ENCODE peak calls at places on chromosomes 7 and 10, in four cellular contexts. W, T, Q and E are unnamed samples.

GRCh38 chr7:105876964-105877601 is 684 bp upstream of the ATXN7L1 start:
- DNase-seq in W (peak; percentile 74), T (peak; percentile 30), Q (peak; percentile 61), E (peak; percentile 66)

GRCh38 chr7:47516985-47517590 is 64.8 kb downstream of the TNS3 start:
- DNase-seq in W (no peak), T (no peak), Q (no peak), E (no peak)

GRCh38 chr7:103989785-103990775 is 622 bp upstream of the RELN start:
- DNase-seq in W (peak; percentile 81), T (peak; percentile 26), Q (no peak), E (peak; percentile 90)

GRCh38 chr10:44850356-44850934 is 60.7 kb upstream of the TMEM72 start:
- DNase-seq in W (no peak), T (no peak), Q (no peak), E (no peak)

GRCh38 chr7:33981221-33981620 is 75.9 kb downstream of the BMPER start:
- DNase-seq in W (no peak), T (no peak), Q (no peak), E (no peak)

GRCh38 chr7:68009716-68010115 is 1013.1 kb downstream of the TYW1 start:
- DNase-seq in W (no peak), T (no peak), Q (no peak), E (no peak)

GRCh38 chr10:30813872-30814471 is 184.4 kb upstream of the LYZL2 start:
- DNase-seq in W (no peak), T (no peak), Q (no peak), E (no peak)

GRCh38 chr7:98213874-98214810 is 2.9 kb downstream of the BHLHA15 start:
- DNase-seq in W (no peak), T (no peak), Q (no peak), E (no peak)

GRCh38 chr10:94125856-94126255 is 132.1 kb downstream of the PLCE1 start:
- DNase-seq in W (no peak), T (no peak), Q (no peak), E (no peak)

GRCh38 chr10:62384057-62384446 is 9.9 kb downstream of the ZNF365 start:
- DNase-seq in W (no peak), T (no peak), Q (no peak), E (no peak)

GRCh38 chr10:73379064-73379748 is 20.5 kb upstream of the CFAP70 start:
- DNase-seq in W (no peak), T (no peak), Q (no peak), E (no peak)

GRCh38 chr10:110370005-110370404 is 65.3 kb upstream of the SMNDC1 start:
- DNase-seq in W (no peak), T (no peak), Q (no peak), E (no peak)

GRCh38 chr7:112192236-112193154 is 13.7 kb downstream of the DOCK4 start:
- DNase-seq in W (no peak), T (no peak), Q (no peak), E (no peak)

GRCh38 chr10:60470091-60470490 is 80.4 kb upstream of the ANK3 start:
- DNase-seq in W (no peak), T (no peak), Q (no peak), E (no peak)

GRCh38 chr10:130017631-130018022 is 53.6 kb upstream of the EBF3 start:
- DNase-seq in W (no peak), T (no peak), Q (no peak), E (no peak)
- H3K4me1 ChIP-seq in W (no peaks in the 10 kb centered on the region), T (no peaks in the 10 kb centered on the region), Q (no peaks in the 10 kb centered on the region), E (no peaks in the 10 kb centered on the region)

DNA sequence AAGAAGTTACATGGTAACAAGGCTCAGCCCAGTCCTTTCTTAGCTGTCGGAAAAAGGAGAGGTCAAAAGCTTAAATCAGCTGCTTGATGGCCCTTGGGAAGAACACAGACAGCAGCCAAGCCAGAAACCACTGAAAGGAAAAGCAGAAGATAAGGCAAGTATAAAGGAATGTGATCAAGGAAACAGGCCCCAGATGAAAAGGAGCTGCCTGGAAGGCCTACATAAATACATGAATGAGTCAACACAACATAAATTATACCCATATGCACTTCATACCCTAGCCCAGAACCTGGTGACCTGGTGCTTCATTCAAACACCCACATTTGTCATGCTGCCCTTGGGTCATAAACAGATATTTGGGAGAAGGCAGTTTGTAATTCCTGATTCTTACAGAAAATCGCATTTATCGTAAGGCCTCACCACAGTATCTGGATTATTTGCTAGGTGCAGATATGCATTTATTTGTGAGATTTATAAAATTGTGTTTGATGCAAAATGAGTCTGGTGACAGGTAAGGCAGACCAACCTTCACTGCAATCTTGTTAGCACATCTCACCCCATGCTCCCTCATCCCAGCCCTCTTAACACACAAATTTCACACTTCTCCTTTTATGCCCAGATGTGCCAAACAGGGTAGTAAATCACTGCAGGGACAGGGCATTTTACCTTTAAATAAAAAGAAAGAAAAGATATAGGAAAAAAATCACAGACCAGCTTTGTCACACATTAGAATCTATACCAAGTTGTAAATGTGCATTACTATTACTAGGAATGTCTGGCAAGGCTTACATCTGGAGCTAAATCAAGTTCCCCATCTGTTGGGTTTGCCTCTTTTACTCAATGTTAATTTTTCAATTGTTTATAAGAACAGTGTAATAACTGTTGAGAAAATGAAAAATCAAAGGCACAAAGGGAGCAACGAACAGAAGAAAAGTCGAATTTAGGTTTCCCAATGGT is 95.0 kb upstream of the KCNIP2 start:
- DNase-seq in W (peak; percentile 31), T (no peak), Q (peak; percentile 39), E (no peak)
- H3K4me1 ChIP-seq in W (peaks cover 64% of the 10 kb centered on the region), T (no peaks in the 10 kb centered on the region), Q (peaks cover 51% of the 10 kb centered on the region), E (no peaks in the 10 kb centered on the region)

GRCh38 chr10:89332092-89332633 is 4.4 kb downstream of the IFIT3 start:
- DNase-seq in W (no peak), T (no peak), Q (no peak), E (no peak)

GRCh38 chr10:89330537-89330936 is 2.7 kb downstream of the IFIT3 start:
- DNase-seq in W (no peak), T (no peak), Q (no peak), E (no peak)

GRCh38 chr10:89327803-89328441 is at the start of gene IFIT3:
- DNase-seq in W (peak; percentile 57), T (no peak), Q (peak; percentile 75), E (peak; percentile 11)

GRCh38 chr10:89337493-89337892 is 9.7 kb downstream of the IFIT3 start:
- DNase-seq in W (no peak), T (peak; percentile 47), Q (no peak), E (no peak)

GRCh38 chr10:89332718-89333281 is 5.0 kb downstream of the IFIT3 start:
- DNase-seq in W (no peak), T (no peak), Q (no peak), E (no peak)
- H3K4me1 ChIP-seq in W (peaks cover 25% of the 10 kb centered on the region), T (peaks cover 32% of the 10 kb centered on the region), Q (peaks cover 57% of the 10 kb centered on the region), E (no peaks in the 10 kb centered on the region)

DNA sequence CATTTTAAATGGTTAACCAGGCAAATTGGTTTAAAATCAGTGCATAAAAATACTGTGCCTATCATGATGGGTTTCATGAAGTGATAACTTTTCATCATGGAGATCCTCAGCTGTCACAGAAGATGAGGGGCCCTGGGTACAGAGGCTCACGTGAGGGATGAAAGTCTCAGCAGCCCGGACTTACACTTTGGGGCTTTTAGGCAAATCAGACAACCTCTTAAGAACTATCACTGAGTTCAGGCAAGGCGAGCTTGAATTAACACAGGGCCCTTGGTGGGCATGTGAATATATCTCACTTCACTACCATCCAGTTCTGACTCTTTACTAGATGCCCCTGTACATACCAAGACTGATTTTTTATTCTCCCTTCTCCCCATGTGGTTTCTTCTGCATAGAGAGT is 19.6 kb downstream of the IKZF1 start:
- DNase-seq in W (no peak), T (no peak), Q (no peak), E (no peak)
- H3K4me1 ChIP-seq in W (no peaks in the 10 kb centered on the region), T (peaks cover 80% of the 10 kb centered on the region), Q (no peaks in the 10 kb centered on the region), E (no peaks in the 10 kb centered on the region)

GRCh38 chr10:107440741-107441140 is 276.2 kb upstream of the SORCS1 start:
- DNase-seq in W (no peak), T (no peak), Q (no peak), E (no peak)
- H3K4me1 ChIP-seq in W (peaks cover 3% of the 10 kb centered on the region), T (no peaks in the 10 kb centered on the region), Q (no peaks in the 10 kb centered on the region), E (no peaks in the 10 kb centered on the region)

GRCh38 chr10:47400251-47400650 is 16.2 kb upstream of the ZNF488 start:
- DNase-seq in W (no peak), T (no peak), Q (no peak), E (no peak)

GRCh38 chr10:47400786-47401185 is 16.7 kb upstream of the ZNF488 start:
- DNase-seq in W (no peak), T (no peak), Q (no peak), E (no peak)

GRCh38 chr10:47397256-47397655 is 13.2 kb upstream of the ZNF488 start:
- DNase-seq in W (no peak), T (no peak), Q (no peak), E (no peak)

GRCh38 chr10:47401210-47401609 is 17.1 kb upstream of the ZNF488 start:
- DNase-seq in W (no peak), T (peak; percentile 13), Q (no peak), E (no peak)

GRCh38 chr10:47396311-47396717 is 12.2 kb upstream of the ZNF488 start:
- DNase-seq in W (no peak), T (peak; percentile 7), Q (no peak), E (no peak)
- H3K4me1 ChIP-seq in W (no peaks in the 10 kb centered on the region), T (no peaks in the 10 kb centered on the region), Q (no peaks in the 10 kb centered on the region), E (no peaks in the 10 kb centered on the region)

GRCh38 chr7:17042211-17042610 is 160.4 kb upstream of the AGR3 start:
- DNase-seq in W (no peak), T (no peak), Q (no peak), E (no peak)
- H3K4me1 ChIP-seq in W (peaks cover 18% of the 10 kb centered on the region), T (no peaks in the 10 kb centered on the region), Q (peaks cover 26% of the 10 kb centered on the region), E (no peaks in the 10 kb centered on the region)

DNA sequence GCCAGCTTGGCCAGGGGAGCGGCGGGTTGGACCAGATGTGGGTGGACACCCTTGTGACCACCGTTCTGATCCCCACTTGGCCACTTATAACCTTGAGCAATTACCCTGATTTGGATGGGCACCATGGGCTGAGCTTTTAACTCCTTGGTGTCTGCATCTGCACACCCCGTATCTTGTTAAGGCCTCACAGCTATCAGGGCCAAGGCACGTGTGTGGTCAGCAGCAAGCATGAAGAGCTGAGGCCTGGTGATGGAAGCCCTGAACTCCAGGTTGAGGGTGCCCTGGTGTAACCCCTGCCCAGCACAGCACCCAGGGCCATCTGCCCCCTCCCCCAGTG is 89.2 kb downstream of the ZMIZ1 start:
- DNase-seq in W (no peak), T (no peak), Q (no peak), E (no peak)
- H3K4me1 ChIP-seq in W (peaks cover 48% of the 10 kb centered on the region), T (no peaks in the 10 kb centered on the region), Q (peaks cover 89% of the 10 kb centered on the region), E (peaks cover 62% of the 10 kb centered on the region)